ENCODE peak calls at places on chromosomes 5 and 9, in five cellular contexts. P is non-pigmented ciliary epithelial cell; L is astrocyte of the spinal cord; V is activated CD4-positive, CD25-positive, alpha-beta regulatory T cell treated with anti-CD3 and anti-CD28 coated beads, Interleukin-2, amount 50 U/mL, for 72 hours; F is mammary epithelial cell. K is an unnamed sample.

GRCh38 chr5:140481758-140482157 is 65.7 kb upstream of the EIF4EBP3 start:
- DNase-seq in L (peak), P (peak), F (peak), V (no peak), K (no peak)

GRCh38 chr5:18483386-18483785 is 849.1 kb downstream of the TAF11L14 start:
- DNase-seq in P (no peak), L (peak), V (no peak), F (peak), K (no peak)

GRCh38 chr5:169808118-169808581 is 171.1 kb downstream of the DOCK2 start:
- DNase-seq in L (no peak), F (no peak), V (no peak), P (no peak), K (no peak)

GRCh38 chr5:98769256-98770157 is 4.0 kb upstream of the RGMB start:
- DNase-seq in L (peak), F (no peak), P (no peak), V (peak), K (no peak)

GRCh38 chr5:74325866-74326265 is 314.7 kb downstream of the ENC1 start:
- DNase-seq in P (no peak), V (no peak), F (peak), L (no peak), K (no peak)

GRCh38 chr5:79301046-79301712 is 65.2 kb downstream of the JMY start:
- DNase-seq in L (peak), F (no peak), V (no peak), P (no peak), K (no peak)

GRCh38 chr9:21813575-21814473 is 11.4 kb downstream of the MTAP start:
- DNase-seq in P (no peak), F (peak), V (no peak), L (peak), K (peak)

GRCh38 chr5:107296572-107296971 is 374.2 kb downstream of the EFNA5 start:
- DNase-seq in F (no peak), P (no peak), L (no peak), V (no peak), K (no peak)

GRCh38 chr9:137145731-137146526 is 7.0 kb downstream of the GRIN1 start:
- DNase-seq in P (no peak), V (no peak), L (no peak), F (no peak), K (no peak)

GRCh38 chr5:160361624-160362023 is 8.8 kb downstream of the C1QTNF2 start:
- DNase-seq in V (no peak), F (no peak), P (no peak), L (no peak), K (no peak)